ENCODE peak calls at places on chromosomes 5 and 9, in eight cellular contexts. D is IMR-90, S is fibroblast of mammary gland, N is HFFc6, K is RWPE1, W is hepatocyte, I is WTC11, V is coronary artery. G is an unnamed sample.
A peak's percentile ranks its signal among the peaks of the same experiment; 100 is the strongest.

GRCh38 chr9:99359336-99359735 is 137.3 kb downstream of the SEC61B start:
- DNase-seq in D (no peak), K (no peak), W (no peak), S (no peak), V (no peak), N (no peak), I (no peak), G (no peak)

GRCh38 chr5:6543346-6543730 is 89.5 kb downstream of the NSUN2 start:
- DNase-seq in S (no peak), K (no peak), V (peak; percentile 49), I (no peak), N (no peak), W (no peak), D (no peak), G (no peak)

GRCh38 chr9:116166713-116167112 is 13.1 kb downstream of the PAPPA start:
- DNase-seq in D (no peak), N (no peak), I (no peak), W (no peak), S (no peak), K (no peak), V (no peak), G (no peak)

GRCh38 chr5:154042751-154043150 is 4.0 kb downstream of the MFAP3 start:
- DNase-seq in I (no peak), D (no peak), N (no peak), S (peak; percentile 30), V (no peak), K (no peak), W (no peak), G (no peak)

GRCh38 chr5:68494771-68495170 is 279.2 kb downstream of the PIK3R1 start:
- DNase-seq in D (peak; percentile 51), I (no peak), W (no peak), K (no peak), S (peak; percentile 18), V (no peak), N (no peak), G (no peak)

GRCh38 chr5:106314221-106314824 is 1356.4 kb downstream of the EFNA5 start:
- DNase-seq in D (peak; percentile 17), K (no peak), W (no peak), I (no peak), S (peak; percentile 18), V (no peak), N (no peak), G (no peak)

GRCh38 chr5:149863830-149864229 is 80.8 kb downstream of the PDE6A start:
- DNase-seq in S (no peak), W (no peak), K (no peak), V (no peak), N (no peak), I (no peak), D (no peak), G (no peak)

GRCh38 chr5:172910828-172911627 is 48.2 kb upstream of the RPL26L1 start:
- DNase-seq in N (peak; percentile 85), W (peak; percentile 55), V (peak; percentile 91), S (peak; percentile 98), I (peak; percentile 31), K (no peak), D (peak; percentile 96), G (peak; percentile 47)

GRCh38 chr5:113778147-113778546 is 264.7 kb downstream of the YTHDC2 start:
- DNase-seq in W (no peak), D (no peak), N (no peak), I (no peak), S (no peak), K (no peak), V (no peak), G (no peak)

GRCh38 chr5:2670856-2671404 is 80.5 kb downstream of the IRX2 start:
- DNase-seq in I (no peak), S (no peak), K (no peak), D (no peak), N (no peak), W (no peak), V (peak; percentile 57), G (no peak)

GRCh38 chr5:142874537-142874936 is 104.4 kb downstream of the ARHGAP26 start:
- DNase-seq in D (no peak), K (peak; percentile 68), V (peak; percentile 94), I (no peak), W (peak; percentile 48), N (no peak), S (peak; percentile 77), G (peak; percentile 67)

GRCh38 chr9:93520523-93520922 is 55.9 kb upstream of the PHF2 start:
- DNase-seq in I (no peak), D (no peak), K (no peak), V (no peak), N (no peak), W (no peak), S (peak; percentile 30), G (no peak)

GRCh38 chr5:161369032-161369431 is 177.5 kb downstream of the GABRB2 start:
- DNase-seq in N (no peak), D (no peak), K (no peak), W (no peak), V (no peak), S (no peak), I (no peak), G (no peak)

GRCh38 chr9:122004589-122004988 is 88.5 kb downstream of the TTLL11 start:
- DNase-seq in I (no peak), D (no peak), V (no peak), S (no peak), K (no peak), W (no peak), N (no peak), G (no peak)

GRCh38 chr5:79954620-79955019 is 36.4 kb downstream of the MTX3 start:
- DNase-seq in I (no peak), W (no peak), S (peak; percentile 46), K (no peak), D (peak; percentile 16), N (no peak), V (no peak), G (no peak)
- TF ChIP-seq CTCF in I (no peak), W (no peak), S (no peak), K (no peak), D (no peak), N (no peak), V (no peak), G (no peak)

DNA sequence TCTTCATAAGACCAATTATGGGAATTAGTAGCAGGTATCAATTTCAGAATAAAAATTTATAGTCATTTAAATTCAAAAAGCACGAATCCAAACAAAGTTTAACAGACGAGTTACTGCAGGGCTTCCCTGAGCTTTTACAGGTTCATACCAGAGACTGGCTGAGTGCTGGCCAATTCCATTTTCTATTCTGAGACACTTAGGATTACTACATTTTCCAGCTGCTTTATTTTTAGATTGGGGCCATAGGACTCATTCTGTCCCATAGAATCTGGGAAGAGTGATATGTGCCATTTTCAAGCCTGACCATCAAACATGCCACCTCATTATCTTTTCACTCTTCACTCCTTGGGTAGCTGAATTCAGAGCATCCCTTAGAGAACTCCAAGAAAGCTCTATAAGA is 410.7 kb downstream of the DNAH5 start:
- DNase-seq in D (no peak), S (no peak), K (no peak), V (no peak), N (no peak), W (no peak), I (no peak), G (no peak)
- TF ChIP-seq CTCF in D (no peak), S (no peak), K (no peak), V (no peak), N (no peak), W (no peak), I (no peak), G (no peak)

GRCh38 chr9:70484232-70485130 is 70.0 kb upstream of the KLF9 start:
- DNase-seq in W (peak; percentile 74), D (peak; percentile 86), I (peak; percentile 26), N (peak; percentile 61), K (peak; percentile 83), V (no peak), S (peak; percentile 93), G (peak; percentile 35)
- TF ChIP-seq CTCF in W (peak; percentile 67), D (peak; percentile 80), I (peak; percentile 62), N (peak; percentile 91), K (no peak), V (peak; percentile 53), S (peak; percentile 91), G (peak; percentile 72)

GRCh38 chr9:107734231-107735014 is 244.9 kb upstream of the KLF4 start:
- DNase-seq in S (peak; percentile 98), N (peak; percentile 81), I (no peak), K (peak; percentile 66), W (peak; percentile 28), V (no peak), D (peak; percentile 96), G (no peak)
- TF ChIP-seq CTCF in S (peak; percentile 36), N (no peak), I (no peak), K (no peak), W (no peak), V (no peak), D (no peak), G (no peak)

DNA sequence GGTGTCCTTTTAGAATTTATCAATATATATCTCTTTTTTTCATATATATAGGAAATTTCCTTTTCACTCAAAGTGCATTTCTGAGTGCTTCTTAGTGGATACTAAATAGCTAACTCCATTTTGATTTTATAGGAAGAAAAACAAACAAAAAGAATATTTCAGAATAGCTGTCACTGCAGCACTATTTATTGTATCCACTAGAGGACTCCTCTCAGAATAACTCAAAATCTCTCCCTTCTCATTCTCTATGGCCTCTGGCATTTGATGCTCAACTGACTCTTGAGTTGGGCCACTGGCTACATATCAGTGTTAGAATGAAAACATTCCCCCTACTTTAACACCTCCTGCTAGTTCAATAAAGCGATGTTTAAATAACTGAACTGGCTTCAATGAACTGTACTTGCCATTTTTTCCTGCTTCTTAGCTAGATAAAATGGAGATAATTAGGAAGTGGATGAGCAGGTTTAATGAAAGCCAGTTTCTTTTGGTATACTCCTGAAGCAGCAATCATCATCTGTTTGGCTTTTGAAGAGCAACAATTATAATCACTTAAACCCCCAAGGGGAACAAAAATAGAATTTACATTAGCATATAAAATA is 16.6 kb upstream of the ELAVL2 start:
- DNase-seq in I (no peak), W (no peak), D (no peak), N (no peak), K (no peak), V (no peak), S (no peak), G (no peak)
- TF ChIP-seq CTCF in I (no peak), W (no peak), D (no peak), N (no peak), K (peak; percentile 30), V (no peak), S (no peak), G (peak; percentile 64)

GRCh38 chr5:78317515-78317914 is 23.0 kb upstream of the AP3B1 start:
- DNase-seq in W (no peak), N (no peak), S (no peak), K (no peak), I (no peak), V (no peak), D (no peak), G (no peak)

GRCh38 chr5:78323241-78323640 is 28.7 kb upstream of the AP3B1 start:
- DNase-seq in S (no peak), I (no peak), D (no peak), N (no peak), W (no peak), V (no peak), K (no peak), G (no peak)

GRCh38 chr5:78318337-78318736 is 23.8 kb upstream of the AP3B1 start:
- DNase-seq in W (no peak), K (no peak), I (no peak), S (no peak), D (no peak), N (no peak), V (no peak), G (no peak)

DNA sequence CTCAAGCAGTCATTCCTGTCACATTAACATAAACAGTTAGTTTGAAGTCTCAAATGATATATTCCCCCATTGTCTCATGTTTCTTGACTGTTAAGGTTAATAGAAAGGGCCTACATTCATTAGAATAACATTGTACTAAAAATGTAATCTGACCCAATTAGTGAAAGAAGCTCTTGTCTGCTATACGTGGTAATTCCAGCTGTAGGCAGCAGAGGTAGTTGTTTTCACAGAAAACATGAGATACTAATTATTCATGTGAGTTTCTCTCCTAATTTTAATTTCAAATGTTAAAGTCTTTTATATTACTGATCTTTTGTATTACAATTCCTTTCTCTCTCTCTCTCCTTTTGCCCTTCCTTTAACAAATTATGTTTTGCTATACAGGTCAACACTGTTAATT is 26.0 kb upstream of the AP3B1 start:
- DNase-seq in W (peak; percentile 13), V (no peak), K (peak; percentile 49), I (no peak), S (peak; percentile 59), N (peak; percentile 27), D (peak; percentile 69), G (no peak)
- TF ChIP-seq CTCF in W (peak; percentile 58), V (no peak), K (peak; percentile 82), I (peak; percentile 15), S (peak; percentile 82), N (peak; percentile 78), D (peak; percentile 71), G (no peak)

G was measured in endothelial cell.